ENCODE peak calls at places on chromosome 20, in six cellular contexts. J, L, S, V, B and I are unnamed samples.
A peak's percentile ranks its signal among the peaks of the same experiment; 100 is the strongest.

GRCh38 chr20:3563548-3564177 is 92.8 kb downstream of the ATRN start:
- DNase-seq in J (peak; percentile 10), L (peak; percentile 50), S (peak; percentile 33), V (no peak), B (no peak), I (peak; percentile 21)

GRCh38 chr20:47502801-47503239 is 1.1 kb downstream of the NCOA3 start:
- DNase-seq in J (no peak), L (peak; percentile 59), S (peak; percentile 64), V (no peak), B (no peak), I (no peak)

GRCh38 chr20:8721098-8721497 is 347.8 kb upstream of the PLCB4 start:
- DNase-seq in J (no peak), L (peak; percentile 69), S (peak; percentile 34), V (no peak), B (no peak), I (no peak)

GRCh38 chr20:45339799-45340198 is 8.4 kb downstream of the SDC4 start:
- DNase-seq in J (no peak), L (no peak), S (no peak), V (no peak), B (no peak), I (no peak)

GRCh38 chr20:58976095-58976730 is 4.8 kb upstream of the NELFCD start:
- DNase-seq in J (no peak), L (no peak), S (no peak), V (no peak), B (no peak), I (no peak)

GRCh38 chr20:46757754-46758678 is 48.6 kb downstream of the SLC2A10 start:
- DNase-seq in J (no peak), L (peak; percentile 56), S (peak; percentile 87), V (peak; percentile 60), B (peak; percentile 30), I (no peak)

GRCh38 chr20:24100370-24101011 is 111.9 kb upstream of the GGTLC1 start:
- DNase-seq in J (no peak), L (peak; percentile 31), S (peak; percentile 13), V (peak; percentile 34), B (peak; percentile 24), I (peak; percentile 10)

GRCh38 chr20:58072695-58073671 is 155.5 kb downstream of the ANKRD60 start:
- DNase-seq in J (no peak), L (no peak), S (no peak), V (no peak), B (no peak), I (no peak)

GRCh38 chr20:64055893-64056638 is 6.6 kb upstream of the SOX18 start:
- DNase-seq in J (no peak), L (no peak), S (no peak), V (no peak), B (no peak), I (no peak)

GRCh38 chr20:17889226-17889625 is 79.4 kb downstream of the SNX5 start:
- DNase-seq in J (no peak), L (peak; percentile 51), S (no peak), V (no peak), B (no peak), I (no peak)

GRCh38 chr20:25382704-25383370 is 7.8 kb downstream of the ABHD12 start:
- DNase-seq in J (no peak), L (no peak), S (no peak), V (no peak), B (no peak), I (no peak)

GRCh38 chr20:23231561-23232218 is 118.9 kb upstream of the NXT1 start:
- DNase-seq in J (no peak), L (peak; percentile 65), S (peak; percentile 20), V (no peak), B (no peak), I (no peak)

GRCh38 chr20:7984192-7984591 is 35.4 kb downstream of the TMX4 start:
- DNase-seq in J (no peak), L (no peak), S (no peak), V (no peak), B (no peak), I (no peak)

GRCh38 chr20:54122189-54122588 is 51.6 kb downstream of the CYP24A1 start:
- DNase-seq in J (no peak), L (peak; percentile 56), S (peak; percentile 65), V (no peak), B (no peak), I (no peak)

GRCh38 chr20:24972341-24972740 is 20.2 kb downstream of the APMAP start:
- DNase-seq in J (no peak), L (no peak), S (no peak), V (no peak), B (no peak), I (no peak)

GRCh38 chr20:62821726-62822210 is 4.9 kb downstream of the COL9A3 start:
- DNase-seq in J (no peak), L (no peak), S (no peak), V (no peak), B (no peak), I (no peak)

GRCh38 chr20:39861381-39861780 is 827.7 kb downstream of the MAFB start:
- DNase-seq in J (no peak), L (no peak), S (no peak), V (no peak), B (no peak), I (no peak)

GRCh38 chr20:63594043-63594561 is 20.1 kb upstream of the HELZ2 start:
- DNase-seq in J (no peak), L (peak; percentile 43), S (no peak), V (no peak), B (no peak), I (peak; percentile 57)

GRCh38 chr20:17210983-17211382 is 15.9 kb upstream of the PCSK2 start:
- DNase-seq in J (no peak), L (peak; percentile 9), S (peak; percentile 34), V (no peak), B (no peak), I (no peak)

GRCh38 chr20:19670829-19671228 is 87.2 kb upstream of the RIN2 start:
- DNase-seq in J (no peak), L (no peak), S (no peak), V (no peak), B (no peak), I (no peak)

GRCh38 chr20:17771206-17772004 is 71.6 kb downstream of the BANF2 start:
- DNase-seq in J (no peak), L (no peak), S (no peak), V (no peak), B (no peak), I (no peak)

GRCh38 chr20:53434662-53435061 is 159.0 kb downstream of the ZNF217 start:
- DNase-seq in J (no peak), L (no peak), S (no peak), V (no peak), B (no peak), I (no peak)